ENCODE peak calls at places on chromosomes 2 and 18, in six cellular contexts. E is NCI-H748 treated with DMSO at 0.1 percent for 48 hours; X is HEK293T; R is brain microvascular endothelial cell; C is NCI-H1930; S is stimulated activated CD4-positive, alpha-beta T cell treated with anti-CD3 and anti-CD28 coated beads, Interleukin-12 subunit alpha, Interleukin-12 subunit beta, amount 100 ng/mL, for 48 hours. H is an unnamed sample.

GRCh38 chr18:48918156-48918555 is 32.6 kb downstream of the SMAD7 start:
- DNase-seq in R (no peak), S (no peak), C (no peak), E (no peak), X (no peak), H (no peak)

GRCh38 chr2:238107525-238108422 is 7.6 kb downstream of the ESPNL start:
- DNase-seq in C (no peak), S (no peak), R (no peak), X (no peak), E (no peak), H (peak; percentile 30)

GRCh38 chr18:49250819-49251388 is 209.5 kb downstream of the DYM start:
- DNase-seq in C (peak; percentile 39), X (no peak), E (no peak), S (no peak), R (peak; percentile 31), H (peak; percentile 3)

GRCh38 chr2:20052872-20053281 is 1.4 kb upstream of the LAPTM4A start:
- DNase-seq in E (peak; percentile 46), C (peak; percentile 31), R (peak; percentile 91), S (no peak), X (peak; percentile 39), H (peak; percentile 86)

GRCh38 chr2:240643811-240644150 is 18.5 kb downstream of the GPR35 start:
- DNase-seq in E (no peak), X (no peak), R (no peak), C (no peak), S (no peak), H (no peak)

GRCh38 chr18:79797518-79798345 is at the start of gene KCNG2:
- DNase-seq in C (peak; percentile 70), X (peak; percentile 55), S (no peak), E (peak; percentile 34), R (no peak), H (no peak)

GRCh38 chr18:23143871-23144270 is 8.6 kb downstream of the CABLES1 start:
- DNase-seq in X (no peak), E (no peak), S (no peak), R (no peak), C (no peak), H (no peak)

GRCh38 chr18:61569176-61569892 is 236.1 kb downstream of the CDH20 start:
- DNase-seq in E (no peak), R (peak; percentile 74), X (no peak), C (no peak), S (no peak), H (peak; percentile 16)

GRCh38 chr2:201255468-201255867 is 4.9 kb upstream of the CASP8 start:
- DNase-seq in R (no peak), X (no peak), C (peak; percentile 7), E (no peak), S (no peak), H (peak; percentile 58)

GRCh38 chr2:95276888-95277245 is 2.6 kb downstream of the PROM2 start:
- DNase-seq in X (no peak), R (no peak), E (no peak), C (no peak), S (no peak), H (no peak)

GRCh38 chr2:23673830-23674679 is 252.9 kb downstream of the ATAD2B start:
- DNase-seq in R (no peak), X (peak; percentile 13), S (no peak), E (no peak), C (no peak), H (peak; percentile 15)

GRCh38 chr2:67046568-67046967 is 350.6 kb upstream of the ETAA1 start:
- DNase-seq in C (no peak), E (no peak), S (no peak), R (no peak), X (no peak), H (peak; percentile 17)

GRCh38 chr18:46152436-46152807 is 48.2 kb downstream of the HAUS1 start:
- DNase-seq in X (no peak), R (peak; percentile 67), S (no peak), C (no peak), E (no peak), H (no peak)

GRCh38 chr2:226583715-226584114 is 215.9 kb downstream of the IRS1 start:
- DNase-seq in R (peak; percentile 48), S (no peak), X (no peak), E (no peak), C (no peak), H (peak; percentile 49)

GRCh38 chr2:218658671-218659257 is 659 bp downstream of the ZNF142 start:
- DNase-seq in S (peak; percentile 26), R (peak; percentile 35), C (peak; percentile 14), E (peak; percentile 30), X (peak; percentile 61), H (peak; percentile 65)

GRCh38 chr2:218861645-218862318 is 2.2 kb downstream of the WNT6 start:
- DNase-seq in R (no peak), C (no peak), X (no peak), S (no peak), E (no peak), H (no peak)

GRCh38 chr2:7840651-7841380 is 841.0 kb upstream of the ID2 start:
- DNase-seq in X (no peak), R (no peak), S (no peak), E (no peak), C (no peak), H (no peak)

GRCh38 chr2:221374234-221374633 is 197.9 kb downstream of the EPHA4 start:
- DNase-seq in R (no peak), C (no peak), E (no peak), X (no peak), S (no peak), H (no peak)

GRCh38 chr2:146119586-146119985 is 1599.7 kb upstream of the ZEB2 start:
- DNase-seq in R (no peak), S (no peak), X (no peak), C (no peak), E (no peak), H (no peak)

GRCh38 chr18:45802814-45803492 is 22.5 kb upstream of the SIGLEC15 start:
- DNase-seq in S (no peak), C (no peak), R (peak; percentile 97), E (no peak), X (no peak), H (peak; percentile 27)

GRCh38 chr2:200350796-200351195 is 44.3 kb downstream of the SPATS2L start:
- DNase-seq in E (no peak), S (no peak), X (no peak), R (peak; percentile 60), C (no peak), H (no peak)

GRCh38 chr18:34023471-34023870 is 201.2 kb downstream of the NOL4 start:
- DNase-seq in S (no peak), X (no peak), E (no peak), R (peak; percentile 14), C (no peak), H (peak; percentile 9)

GRCh38 chr2:215660687-215661086 is 224.8 kb upstream of the FN1 start:
- DNase-seq in C (no peak), E (no peak), R (peak; percentile 48), X (no peak), S (no peak), H (no peak)

H was measured in SW480.